ENCODE peak calls at places on chromosomes 13 and 19, in four cellular contexts. K is epithelial cell of esophagus, Z is RWPE1, T is WTC11. Q is an unnamed sample.

GRCh38 chr19:48654299-48655059 is 8.5 kb upstream of the CA11 start:
- DNase-seq in K (no peak), Z (no peak), T (no peak), Q (no peak)

GRCh38 chr19:33496496-33496895 is 25.1 kb downstream of the PEPD start:
- DNase-seq in K (no peak), Z (no peak), T (no peak), Q (no peak)

GRCh38 chr19:4373601-4374441 is 26.5 kb downstream of the SH3GL1 start:
- DNase-seq in K (no peak), Z (no peak), T (no peak), Q (no peak)

GRCh38 chr13:21074601-21075302 is 13.4 kb upstream of the LATS2 start:
- DNase-seq in K (no peak), Z (no peak), T (no peak), Q (no peak)

GRCh38 chr13:20360835-20361412 is 128.8 kb upstream of the GJB6 start:
- DNase-seq in K (no peak), Z (no peak), T (no peak), Q (no peak)

GRCh38 chr13:48437381-48437780 is 24.5 kb upstream of the LPAR6 start:
- DNase-seq in K (peak; percentile 62), Z (no peak), T (no peak), Q (peak; percentile 64)

GRCh38 chr19:35346193-35347052 is 1.3 kb upstream of the FFAR1 start:
- DNase-seq in K (no peak), Z (no peak), T (no peak), Q (no peak)

GRCh38 chr13:55001881-55002280 is 1973.3 kb downstream of the OLFM4 start:
- DNase-seq in K (no peak), Z (no peak), T (no peak), Q (no peak)

GRCh38 chr13:98041081-98041820 is 87.8 kb downstream of the IPO5 start:
- DNase-seq in K (peak; percentile 63), Z (no peak), T (no peak), Q (no peak)

GRCh38 chr19:46904114-46905060 is 43.6 kb downstream of the ARHGAP35 start:
- DNase-seq in K (no peak), Z (no peak), T (no peak), Q (no peak)

GRCh38 chr13:102197193-102197592 is 204.7 kb downstream of the FGF14 start:
- DNase-seq in K (peak; percentile 56), Z (no peak), T (peak; percentile 29), Q (no peak)

GRCh38 chr19:38735257-38735686 is 9.0 kb downstream of the CAPN12 start:
- DNase-seq in K (peak; percentile 62), Z (no peak), T (peak; percentile 70), Q (no peak)

GRCh38 chr13:33229446-33230177 is 55.9 kb downstream of the STARD13 start:
- DNase-seq in K (no peak), Z (no peak), T (no peak), Q (no peak)

GRCh38 chr13:56528040-56528760 is 612.5 kb upstream of the PRR20A start:
- DNase-seq in K (no peak), Z (no peak), T (no peak), Q (no peak)

GRCh38 chr19:35030257-35031071 is at the start of gene SCN1B:
- DNase-seq in K (peak; percentile 79), Z (peak; percentile 77), T (peak; percentile 70), Q (no peak)

GRCh38 chr13:29923554-29924481 is 73.4 kb upstream of the UBL3 start:
- DNase-seq in K (peak; percentile 98), Z (peak; percentile 96), T (peak; percentile 71), Q (peak; percentile 96)

GRCh38 chr19:6103217-6103644 is 7.1 kb downstream of the RFX2 start:
- DNase-seq in K (peak; percentile 100), Z (peak; percentile 90), T (no peak), Q (peak; percentile 85)

GRCh38 chr19:28726533-28726932 is 486.4 kb downstream of the UQCRFS1 start:
- DNase-seq in K (no peak), Z (no peak), T (no peak), Q (no peak)

GRCh38 chr13:36282818-36283432 is 14.7 kb downstream of the CCDC169 start:
- DNase-seq in K (peak; percentile 55), Z (peak; percentile 46), T (no peak), Q (peak; percentile 38)

GRCh38 chr19:7126132-7126531 is 56.6 kb downstream of the ZNF557 start:
- DNase-seq in K (no peak), Z (no peak), T (no peak), Q (no peak)

GRCh38 chr13:95176611-95177259 is 124.5 kb downstream of the ABCC4 start:
- DNase-seq in K (no peak), Z (no peak), T (no peak), Q (peak; percentile 54)

GRCh38 chr19:43901395-43902390 is 33.4 kb downstream of the ZNF45 start:
- DNase-seq in K (peak; percentile 80), Z (peak; percentile 61), T (peak; percentile 79), Q (peak; percentile 64)

GRCh38 chr13:40252241-40252640 is 414.2 kb downstream of the FOXO1 start:
- DNase-seq in K (peak; percentile 80), Z (no peak), T (no peak), Q (no peak)

GRCh38 chr19:40594657-40595077 is 6.5 kb upstream of the LTBP4 start:
- DNase-seq in K (peak; percentile 74), Z (no peak), T (no peak), Q (no peak)

GRCh38 chr13:51821666-51822065 is 17.7 kb upstream of the DHRS12 start:
- DNase-seq in K (no peak), Z (no peak), T (no peak), Q (no peak)

GRCh38 chr19:11089254-11090013 is at the start of gene LDLR:
- DNase-seq in K (peak; percentile 96), Z (peak; percentile 87), T (peak; percentile 78), Q (peak; percentile 76)

GRCh38 chr19:17847538-17848366 is at the start of gene JAK3:
- DNase-seq in K (peak; percentile 44), Z (no peak), T (peak; percentile 90), Q (no peak)

GRCh38 chr13:40994581-40995230 is 24.4 kb downstream of the ELF1 start:
- DNase-seq in K (peak; percentile 73), Z (no peak), T (no peak), Q (no peak)

GRCh38 chr13:95367309-95367843 is 66.1 kb upstream of the ABCC4 start:
- DNase-seq in K (no peak), Z (no peak), T (no peak), Q (no peak)

GRCh38 chr13:83827338-83827737 is 54.9 kb downstream of the SLITRK1 start:
- DNase-seq in K (peak; percentile 33), Z (no peak), T (no peak), Q (no peak)

GRCh38 chr13:41007359-41008118 is 11.6 kb downstream of the ELF1 start:
- DNase-seq in K (peak; percentile 71), Z (no peak), T (no peak), Q (no peak)

GRCh38 chr19:58386166-58386575 is 898 bp upstream of the RPS5 start:
- DNase-seq in K (no peak), Z (no peak), T (no peak), Q (no peak)

GRCh38 chr19:5921777-5922176 is 7.7 kb downstream of the CAPS start:
- DNase-seq in K (no peak), Z (no peak), T (no peak), Q (no peak)

GRCh38 chr13:46803586-46803985 is 6.6 kb upstream of the ESD start:
- DNase-seq in K (peak; percentile 16), Z (no peak), T (no peak), Q (no peak)

GRCh38 chr19:16540948-16541347 is 1.3 kb downstream of the CHERP start:
- DNase-seq in K (no peak), Z (no peak), T (no peak), Q (no peak)

GRCh38 chr13:27455331-27455855 is 5.0 kb upstream of the MTIF3 start:
- DNase-seq in K (no peak), Z (no peak), T (peak; percentile 30), Q (no peak)

GRCh38 chr13:111123649-111124048 is 8.5 kb downstream of the ARHGEF7 start:
- DNase-seq in K (no peak), Z (no peak), T (no peak), Q (no peak)
- TF ChIP-seq CTCF in K (no peak), Z (no peak), T (no peak), Q (no peak)

DNA sequence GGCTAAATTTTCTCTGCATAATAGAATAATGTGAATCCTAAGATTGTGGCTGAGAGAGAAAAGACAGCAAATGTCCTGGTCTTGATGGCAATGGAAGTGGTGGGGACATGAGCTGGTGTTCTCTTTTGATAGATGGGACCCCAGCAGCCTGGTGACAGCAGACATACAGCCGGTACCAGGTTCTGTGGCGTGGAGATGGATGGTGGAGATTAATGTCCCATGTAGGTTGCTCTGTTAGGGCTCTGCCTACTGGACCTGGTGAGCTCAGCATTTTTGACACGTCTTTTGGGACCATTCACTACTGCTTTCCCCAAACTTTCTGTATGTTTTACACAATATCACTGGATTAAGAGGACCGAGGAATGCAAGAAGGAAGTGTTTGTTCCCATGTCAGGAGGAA is 8.2 kb upstream of the SIGLEC14 start:
- DNase-seq in K (no peak), Z (no peak), T (peak; percentile 34), Q (no peak)
- TF ChIP-seq CTCF in K (no peak), Z (no peak), T (no peak), Q (no peak)

DNA sequence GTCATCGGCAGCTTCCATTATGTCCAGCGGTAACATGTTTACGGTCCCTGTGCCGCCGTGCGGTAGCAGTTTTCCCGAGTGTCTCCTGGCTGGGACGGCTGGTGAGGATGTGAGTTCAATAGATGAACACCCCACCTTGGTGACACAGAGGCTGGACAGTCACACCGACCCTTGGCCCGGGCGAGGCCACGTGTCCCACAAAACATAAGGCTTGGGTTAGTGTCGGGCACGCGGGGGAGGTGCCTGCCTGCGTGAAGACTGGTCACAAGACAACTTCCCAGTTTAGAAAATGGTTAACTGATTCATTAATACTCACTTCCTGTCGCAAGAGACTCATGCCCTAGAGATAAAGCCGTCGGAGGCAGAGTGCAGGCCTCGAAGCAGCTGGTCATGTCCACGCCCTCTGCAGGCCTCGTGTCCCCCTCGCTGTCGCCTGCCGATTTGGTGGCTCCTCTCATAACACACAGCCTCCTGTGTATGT is 17.2 kb downstream of the RASA3 start:
- DNase-seq in K (peak; percentile 68), Z (peak; percentile 45), T (peak; percentile 8), Q (no peak)
- TF ChIP-seq CTCF in K (no peak), Z (no peak), T (no peak), Q (no peak)

DNA sequence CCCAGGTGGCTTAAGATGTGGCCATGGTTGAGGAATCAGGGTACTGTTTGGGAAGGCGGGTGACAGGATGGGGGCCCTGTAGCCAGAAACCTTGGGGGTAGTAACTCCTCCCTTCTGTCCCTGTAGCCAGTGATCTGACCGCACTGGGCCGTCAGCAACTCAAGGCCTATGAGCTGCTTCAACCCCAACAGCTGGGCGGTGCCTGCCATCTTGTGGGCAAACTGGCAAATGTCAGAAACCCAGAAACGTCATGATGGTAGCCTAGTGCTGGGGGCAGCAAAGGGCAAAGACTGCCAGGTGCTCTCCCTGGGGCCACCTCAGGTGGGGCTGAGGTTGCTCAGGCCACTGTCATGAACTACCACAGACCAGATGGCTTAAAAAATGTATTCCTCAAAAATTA is 3.5 kb downstream of the COPE start:
- DNase-seq in K (peak; percentile 64), Z (no peak), T (peak; percentile 66), Q (no peak)
- TF ChIP-seq CTCF in K (peak; percentile 52), Z (no peak), T (no peak), Q (no peak)

Q was measured in astrocyte of the cerebellum.